ENCODE peak calls at places on chromosomes 4 and X, in seven cellular contexts. D is lower lobe of right lung, Y is astrocyte of the spinal cord, R is cardiac muscle cell, E is fibroblast of the aortic adventitia, Z is heart right ventricle, X is fibroblast of pulmonary artery. C is an unnamed sample.

GRCh38 chr4:176150283-176150682 is 45.1 kb downstream of the SPATA4 start:
- DNase-seq in D (no peak), Y (peak), R (peak), E (peak), Z (no peak), X (peak), C (peak)

GRCh38 chr4:169099775-169100180 is 89.7 kb upstream of the CBR4 start:
- DNase-seq in D (no peak), Y (peak), R (peak), E (peak), Z (no peak), X (peak), C (no peak)

GRCh38 chrX:154779261-154779660 is 16.6 kb downstream of the DKC1 start:
- DNase-seq in D (no peak), Y (peak), R (peak), E (peak), Z (no peak), X (peak), C (peak)

GRCh38 chr4:125316391-125316780 is 1.6 kb downstream of the FAT4 start:
- DNase-seq in D (peak), Y (no peak), R (peak), E (no peak), Z (peak), X (peak), C (peak)

GRCh38 chr4:17722361-17722710 is 59.1 kb downstream of the FAM184B start:
- DNase-seq in D (no peak), Y (no peak), R (no peak), E (no peak), Z (no peak), X (no peak), C (peak)

GRCh38 chr4:73435984-73436383 is at the start of gene AFP:
- DNase-seq in D (no peak), Y (no peak), R (no peak), E (no peak), Z (no peak), X (no peak), C (no peak)

GRCh38 chr4:150327262-150327780 is 249.1 kb downstream of the DCLK2 start:
- DNase-seq in D (no peak), Y (no peak), R (peak), E (no peak), Z (no peak), X (no peak), C (no peak)

GRCh38 chr4:74897390-74897789 is 35.5 kb upstream of the PARM1 start:
- DNase-seq in D (no peak), Y (no peak), R (no peak), E (no peak), Z (no peak), X (no peak), C (peak)

GRCh38 chrX:22032084-22032483 is at the start of gene PHEX:
- DNase-seq in D (no peak), Y (no peak), R (no peak), E (no peak), Z (no peak), X (no peak), C (no peak)

GRCh38 chr4:40199999-40200880 is 3.4 kb downstream of the RHOH start:
- DNase-seq in D (no peak), Y (peak), R (no peak), E (no peak), Z (no peak), X (no peak), C (no peak)

DNA sequence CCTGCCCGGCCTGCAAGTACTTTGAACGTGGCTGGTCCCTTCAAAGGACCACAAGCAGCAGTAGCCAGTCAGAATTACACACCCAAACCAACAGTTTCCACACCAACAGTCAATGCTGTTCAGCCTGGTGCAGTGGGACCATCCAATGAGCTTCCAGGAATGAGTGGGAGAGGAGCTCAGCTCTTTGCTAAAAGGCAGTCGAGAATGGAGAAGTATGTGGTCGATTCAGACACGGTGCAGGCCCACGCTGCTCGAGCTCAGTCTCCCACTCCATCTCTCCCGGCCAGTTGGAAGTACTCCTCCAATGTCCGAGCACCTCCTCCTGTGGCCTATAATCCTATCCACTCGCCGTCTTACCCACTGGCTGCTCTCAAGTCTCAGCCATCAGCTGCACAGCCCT is 104.4 kb upstream of the MYOZ2 start:
- DNase-seq in D (no peak), Y (no peak), R (no peak), E (no peak), Z (no peak), X (no peak), C (no peak)
- H3K4me3 ChIP-seq in D (no peak), Y (no peak), R (no peak), E (no peak), Z (no peak), X (no peak), C (no peak)

DNA sequence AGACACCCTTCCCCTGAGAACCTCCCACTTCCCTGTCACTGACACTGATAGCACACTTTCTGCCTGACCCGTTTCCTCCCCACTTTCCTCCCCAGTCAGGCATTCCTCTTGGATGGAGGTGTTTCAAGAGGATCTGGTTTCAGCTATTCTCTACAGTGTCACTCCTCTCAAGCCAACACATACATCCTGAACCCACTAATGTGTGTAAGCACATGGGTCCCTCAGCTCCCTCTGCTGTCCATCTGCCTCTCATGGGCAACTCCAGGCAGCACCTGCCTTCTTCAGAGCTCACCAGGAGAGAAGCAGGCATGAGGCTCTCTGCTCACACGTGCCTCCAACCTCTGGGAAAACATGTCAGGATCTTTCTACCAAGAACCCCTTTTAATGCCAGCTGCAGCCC is 207.6 kb downstream of the NAF1 start:
- DNase-seq in D (no peak), Y (no peak), R (peak), E (no peak), Z (no peak), X (no peak), C (peak)
- TF ChIP-seq CTCF in D (no peak), Y (no peak), R (peak), E (no peak), Z (no peak), X (no peak), C (no peak)

DNA sequence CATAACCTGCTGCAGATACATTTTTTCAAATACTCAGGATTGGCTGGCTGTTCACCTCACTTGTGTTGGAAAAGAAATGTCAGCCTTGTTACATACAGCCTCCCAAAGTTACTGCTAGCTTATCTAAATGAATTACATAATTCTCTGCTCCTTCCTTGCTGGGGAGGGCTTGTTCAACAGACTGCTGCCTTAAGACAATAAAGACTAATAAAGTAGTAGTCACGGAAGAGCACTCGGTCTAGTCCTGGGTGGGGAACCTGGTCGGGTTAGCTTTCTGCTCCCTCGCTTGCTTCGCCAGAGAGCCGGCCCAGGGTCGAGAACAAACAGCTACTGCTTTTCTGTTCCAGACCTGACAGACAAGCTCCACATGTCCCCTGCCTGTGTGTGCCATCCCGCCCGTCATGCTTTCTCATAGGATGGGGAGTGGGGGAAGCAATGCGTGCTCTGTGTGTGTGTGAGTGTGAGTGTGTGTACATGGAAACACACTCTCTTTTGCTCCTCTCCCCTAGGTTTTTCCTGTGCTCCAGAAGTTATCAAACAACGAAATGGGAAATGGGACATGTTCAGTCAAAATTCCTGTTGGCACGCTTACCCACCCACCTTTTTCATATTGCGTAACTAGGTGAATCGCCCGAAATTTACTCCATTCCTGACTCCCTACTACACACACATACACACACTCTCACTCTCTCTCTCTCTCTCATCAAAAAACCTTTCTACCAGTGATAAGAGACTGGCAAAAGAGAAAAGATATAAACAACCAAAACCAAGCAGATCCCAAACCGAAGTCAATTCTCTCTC is 1.4 kb downstream of the NPY1R start:
- DNase-seq in D (no peak), Y (no peak), R (no peak), E (no peak), Z (no peak), X (no peak), C (peak)
- H3K4me3 ChIP-seq in D (peak), Y (no peak), R (peak), E (no peak), Z (no peak), X (no peak), C (no peak)

GRCh38 chr4:114509340-114509739 is 89.3 kb upstream of the UGT8 start:
- DNase-seq in D (no peak), Y (no peak), R (no peak), E (no peak), Z (no peak), X (no peak), C (no peak)
- TF ChIP-seq CTCF in D (no peak), Y (no peak), R (no peak), E (no peak), Z (no peak), X (no peak), C (no peak)

DNA sequence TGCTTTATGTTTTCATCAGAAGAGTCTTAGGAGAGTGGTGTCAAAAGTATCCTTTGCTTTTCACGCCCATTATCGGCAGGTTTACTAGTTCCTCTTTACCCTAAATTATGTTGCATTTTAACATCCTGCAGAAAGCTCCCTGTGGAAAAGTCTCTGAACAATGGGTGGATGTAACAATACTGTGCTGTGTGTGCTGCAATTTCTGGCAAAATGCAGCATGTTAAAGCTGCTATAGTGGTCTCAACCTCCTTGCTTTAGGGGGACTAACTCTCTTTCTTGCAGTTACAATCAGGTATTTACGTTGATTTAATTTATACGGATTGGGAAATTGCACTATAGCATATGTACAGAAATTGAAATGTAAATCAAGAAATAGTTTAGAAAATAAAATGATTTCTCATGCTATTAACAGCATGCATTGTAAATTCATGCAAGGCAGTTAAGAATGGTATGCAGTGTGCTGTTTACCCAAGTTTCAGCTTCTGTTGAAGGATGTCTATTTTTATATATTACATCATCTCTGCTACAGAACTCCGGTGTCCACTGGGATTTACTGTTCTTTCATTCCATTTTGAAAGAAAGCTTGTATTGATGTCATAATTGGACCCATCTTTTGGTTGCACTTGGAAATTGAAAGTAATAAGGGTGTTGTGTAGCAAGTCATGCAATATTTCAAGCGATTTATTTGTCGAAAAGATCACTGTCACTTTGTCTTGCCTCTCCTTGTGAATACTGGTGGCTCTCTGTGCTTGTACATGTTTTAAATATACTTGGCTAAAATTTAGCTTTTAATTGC is 145.7 kb downstream of the RAPGEF2 start:
- DNase-seq in D (no peak), Y (peak), R (peak), E (peak), Z (no peak), X (peak), C (no peak)
- H3K4me3 ChIP-seq in D (no peak), Y (no peak), R (no peak), E (peak), Z (peak), X (peak), C (no peak)

DNA sequence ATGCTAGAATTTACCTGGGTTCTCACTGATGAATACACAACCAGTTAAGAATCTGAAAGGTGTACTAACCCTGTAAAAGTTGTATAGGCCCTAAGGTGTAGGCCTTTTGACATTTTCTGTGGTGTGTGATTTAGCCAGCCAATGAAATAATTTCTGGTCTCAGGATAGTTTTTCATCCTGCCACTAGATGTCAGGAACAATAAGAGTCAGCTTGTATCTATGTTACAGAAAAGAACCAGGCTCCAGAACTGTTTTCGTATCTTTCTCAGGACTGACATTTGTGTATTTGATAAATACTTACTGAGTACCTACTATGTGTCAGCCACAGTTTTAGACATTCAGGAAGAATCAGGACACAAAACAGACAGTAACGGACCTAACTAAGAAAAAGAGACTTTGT is 673.6 kb upstream of the TENM3 start:
- DNase-seq in D (no peak), Y (peak), R (peak), E (peak), Z (no peak), X (peak), C (peak)
- TF ChIP-seq CTCF in D (peak), Y (peak), R (peak), E (peak), Z (peak), X (peak), C (peak)

GRCh38 chr4:68717999-68718398 is 47.5 kb upstream of the UGT2B15 start:
- DNase-seq in D (no peak), Y (no peak), R (no peak), E (no peak), Z (no peak), X (no peak), C (no peak)
- H3K4me3 ChIP-seq in D (no peak), Y (no peak), R (no peak), E (no peak), Z (no peak), X (no peak), C (no peak)

DNA sequence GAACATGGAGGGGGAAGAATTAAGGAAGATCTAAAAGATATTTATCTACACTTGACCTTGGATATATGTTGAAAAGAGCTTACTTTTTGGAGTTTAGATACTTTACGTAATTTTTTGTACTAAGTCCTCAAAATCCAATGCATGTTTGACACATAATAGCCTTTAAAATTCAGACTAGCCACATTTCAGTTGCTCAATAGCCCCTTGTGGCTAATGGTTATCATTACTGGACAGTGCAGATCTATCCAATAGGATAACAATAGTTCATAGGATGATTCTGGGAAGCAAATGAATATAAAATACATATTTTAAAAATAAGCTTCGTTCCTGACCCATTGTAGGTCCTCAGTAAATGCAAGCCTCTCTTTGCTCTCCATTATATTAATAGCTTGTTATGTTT is 13.8 kb downstream of the AP1AR start:
- DNase-seq in D (no peak), Y (no peak), R (peak), E (peak), Z (no peak), X (peak), C (no peak)
- TF ChIP-seq CTCF in D (no peak), Y (peak), R (peak), E (peak), Z (no peak), X (peak), C (no peak)

DNA sequence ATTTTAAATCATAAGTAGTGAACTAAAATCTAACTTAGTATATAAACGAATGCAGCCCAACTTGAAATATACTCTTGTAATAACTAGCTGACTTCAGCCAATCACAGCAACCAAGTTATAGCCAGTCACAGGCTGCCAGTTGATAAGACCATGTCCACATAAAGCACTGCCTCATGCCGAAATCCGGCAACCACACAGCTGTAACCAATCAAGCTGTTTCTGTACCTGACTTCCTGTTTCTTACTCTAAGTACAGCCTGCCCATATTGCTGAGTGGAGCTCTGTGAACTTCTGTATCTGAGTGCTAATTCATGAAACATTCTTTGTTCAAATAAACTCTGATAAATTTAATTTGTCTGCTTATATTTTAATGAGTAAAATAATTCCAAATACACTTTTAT is 805.3 kb upstream of the EPHA5 start:
- DNase-seq in D (no peak), Y (no peak), R (peak), E (peak), Z (no peak), X (peak), C (no peak)
- H3K4me3 ChIP-seq in D (no peak), Y (no peak), R (no peak), E (no peak), Z (no peak), X (no peak), C (no peak)

C was measured in epithelial cell of esophagus.